ENCODE peak calls at places on chromosomes 2 and 18, in seven cellular contexts. O is PC-3; N is heart left ventricle; H is tibial artery; Y is CD4-positive, CD25-positive, alpha-beta regulatory T cell; R is breast epithelium; F is suprapubic skin. D is an unnamed sample.
A peak's percentile ranks its signal among the peaks of the same experiment; 100 is the strongest.

GRCh38 chr18:32208012-32208411 is 18.2 kb downstream of the MEP1B start:
- DNase-seq in Y (no peak), H (no peak), N (no peak), R (no peak), O (no peak), F (no peak), D (no peak)

GRCh38 chr2:20421988-20422678 is 24.7 kb upstream of the RHOB start:
- DNase-seq in R (peak; percentile 96), Y (no peak), F (peak; percentile 95), H (peak; percentile 99), N (peak; percentile 95), O (peak; percentile 95), D (peak; percentile 95)

GRCh38 chr2:47785986-47786385 is 3.0 kb downstream of the MSH6 start:
- DNase-seq in Y (no peak), N (no peak), R (no peak), O (no peak), H (no peak), F (no peak), D (no peak)

GRCh38 chr2:47721296-47721695 is 61.6 kb upstream of the MSH6 start:
- DNase-seq in R (no peak), H (no peak), F (no peak), O (no peak), Y (no peak), N (no peak), D (no peak)

GRCh38 chr2:39107156-39107555 is 13.7 kb downstream of the SOS1 start:
- DNase-seq in H (no peak), Y (no peak), R (no peak), O (no peak), F (no peak), N (no peak), D (no peak)

GRCh38 chr2:240131296-240131695 is 4.8 kb downstream of the COPS9 start:
- DNase-seq in O (no peak), R (no peak), N (no peak), F (peak; percentile 48), Y (no peak), H (peak; percentile 57), D (peak; percentile 26)

GRCh38 chr2:144102386-144102785 is 417.5 kb downstream of the ZEB2 start:
- DNase-seq in N (no peak), O (no peak), H (no peak), F (no peak), Y (no peak), R (no peak), D (no peak)

GRCh38 chr2:162057426-162057825 is 16.6 kb downstream of the DPP4 start:
- DNase-seq in Y (no peak), H (no peak), O (no peak), F (no peak), R (no peak), N (no peak), D (no peak)

GRCh38 chr2:27753744-27754588 is 17.6 kb upstream of the MRPL33 start:
- DNase-seq in R (peak; percentile 76), F (peak; percentile 81), H (peak; percentile 85), Y (peak; percentile 55), O (peak; percentile 89), N (peak; percentile 82), D (peak; percentile 83)

GRCh38 chr2:190470256-190470826 is 62.2 kb downstream of the MFSD6 start:
- DNase-seq in O (no peak), Y (no peak), R (no peak), H (no peak), N (no peak), F (no peak), D (no peak)

GRCh38 chr18:41096504-41096903 is 858.5 kb upstream of the PIK3C3 start:
- DNase-seq in O (peak; percentile 37), R (no peak), N (no peak), H (no peak), F (no peak), Y (no peak), D (no peak)

GRCh38 chr2:241608881-241609280 is 28.1 kb downstream of the THAP4 start:
- DNase-seq in H (no peak), R (no peak), N (no peak), Y (no peak), F (no peak), O (no peak), D (no peak)

GRCh38 chr2:238644095-238645081 is 203.5 kb upstream of the TWIST2 start:
- DNase-seq in N (no peak), O (peak; percentile 77), Y (no peak), R (no peak), H (no peak), F (peak; percentile 70), D (no peak)

GRCh38 chr2:184890311-184890710 is 292.0 kb downstream of the ZNF804A start:
- DNase-seq in R (no peak), F (no peak), N (no peak), H (no peak), O (no peak), Y (no peak), D (no peak)

GRCh38 chr2:10137053-10137843 is 14.7 kb downstream of the RRM2 start:
- DNase-seq in O (no peak), H (no peak), F (peak; percentile 44), Y (no peak), R (no peak), N (no peak), D (no peak)

GRCh38 chr2:231632559-231633142 is 40.0 kb downstream of the TEX44 start:
- DNase-seq in H (no peak), R (no peak), Y (no peak), F (no peak), N (no peak), O (no peak), D (no peak)

GRCh38 chr2:33146112-33146511 is 199.4 kb downstream of the LTBP1 start:
- DNase-seq in N (no peak), F (no peak), R (no peak), O (no peak), H (no peak), Y (no peak), D (no peak)

GRCh38 chr2:221562226-221562625 is 9.9 kb downstream of the EPHA4 start:
- DNase-seq in H (no peak), O (no peak), R (no peak), Y (no peak), F (no peak), N (no peak), D (no peak)

GRCh38 chr2:217219141-217219505 is 359.3 kb upstream of the TNP1 start:
- DNase-seq in R (no peak), N (no peak), F (no peak), H (no peak), Y (no peak), O (no peak), D (no peak)

GRCh38 chr2:217220228-217221013 is 360.6 kb upstream of the TNP1 start:
- DNase-seq in R (no peak), O (no peak), F (no peak), H (no peak), N (no peak), Y (no peak), D (no peak)

GRCh38 chr2:217222511-217222910 is 362.6 kb upstream of the TNP1 start:
- DNase-seq in Y (no peak), H (no peak), N (no peak), R (no peak), F (no peak), O (no peak), D (no peak)

GRCh38 chr2:217225596-217225995 is 365.7 kb upstream of the TNP1 start:
- DNase-seq in Y (no peak), O (no peak), R (no peak), H (no peak), F (no peak), N (no peak), D (no peak)

GRCh38 chr2:217223222-217223930 is 363.5 kb upstream of the TNP1 start:
- DNase-seq in R (no peak), F (no peak), N (no peak), H (no peak), O (peak; percentile 92), Y (no peak), D (no peak)
- H3K4me3 ChIP-seq in R (no peak overlapping the region), F (no peak overlapping the region), N (no peak overlapping the region), H (no peak overlapping the region), O (peak overlapping the region; percentile 14), Y (no peak overlapping the region), D (no peak overlapping the region)

DNA sequence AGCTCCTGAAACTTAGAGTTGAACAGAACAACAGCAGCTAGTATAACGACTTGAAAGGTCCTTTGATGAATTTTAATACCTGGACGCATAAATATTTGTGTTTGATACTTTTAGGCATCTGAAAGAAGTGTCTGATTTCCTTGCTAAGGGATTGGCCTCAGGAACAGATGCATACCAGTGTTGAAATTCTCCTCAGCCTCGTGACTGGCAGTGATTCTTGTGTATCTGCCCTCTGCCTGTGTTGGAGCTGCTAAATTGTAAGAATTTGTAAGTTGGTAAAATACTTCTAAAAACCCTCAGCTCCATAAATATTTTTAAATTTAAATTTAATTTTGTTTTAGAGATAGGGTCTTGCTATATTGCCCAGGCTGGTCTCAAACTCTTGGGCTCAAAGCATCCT is 22.4 kb upstream of the SCYGR1 start:
- DNase-seq in Y (no peak), H (no peak), F (no peak), N (no peak), O (no peak), R (no peak), D (no peak)
- H3K4me1 ChIP-seq in Y (peaks cover 4% of the 10 kb centered on the region), H (no peaks in the 10 kb centered on the region), F (peaks cover 34% of the 10 kb centered on the region), N (peaks cover 16% of the 10 kb centered on the region), O (peaks cover 20% of the 10 kb centered on the region), R (no peaks in the 10 kb centered on the region), D (peaks cover 15% of the 10 kb centered on the region)

GRCh38 chr2:86301010-86301409 is 36.4 kb downstream of the REEP1 start:
- DNase-seq in F (peak; percentile 8), O (no peak), Y (no peak), H (no peak), N (no peak), R (no peak), D (no peak)

GRCh38 chr2:86304416-86304815 is 33.0 kb downstream of the REEP1 start:
- DNase-seq in O (no peak), N (no peak), R (no peak), F (peak; percentile 32), H (no peak), Y (no peak), D (no peak)

GRCh38 chr2:86301711-86302202 is 35.7 kb downstream of the REEP1 start:
- DNase-seq in Y (no peak), R (no peak), F (peak; percentile 55), O (no peak), H (no peak), N (no peak), D (no peak)

GRCh38 chr2:86300496-86300895 is 36.9 kb downstream of the REEP1 start:
- DNase-seq in Y (no peak), O (no peak), R (no peak), F (peak; percentile 13), H (no peak), N (no peak), D (no peak)

GRCh38 chr2:86302320-86302719 is 35.1 kb downstream of the REEP1 start:
- DNase-seq in R (no peak), O (no peak), Y (no peak), H (no peak), F (no peak), N (no peak), D (no peak)
- H3K27ac ChIP-seq in R (no peak overlapping the region), O (no peak overlapping the region), Y (no peak overlapping the region), H (no peak overlapping the region), F (no peak overlapping the region), N (peak overlapping the region; percentile 76), D (no peak overlapping the region)

DNA sequence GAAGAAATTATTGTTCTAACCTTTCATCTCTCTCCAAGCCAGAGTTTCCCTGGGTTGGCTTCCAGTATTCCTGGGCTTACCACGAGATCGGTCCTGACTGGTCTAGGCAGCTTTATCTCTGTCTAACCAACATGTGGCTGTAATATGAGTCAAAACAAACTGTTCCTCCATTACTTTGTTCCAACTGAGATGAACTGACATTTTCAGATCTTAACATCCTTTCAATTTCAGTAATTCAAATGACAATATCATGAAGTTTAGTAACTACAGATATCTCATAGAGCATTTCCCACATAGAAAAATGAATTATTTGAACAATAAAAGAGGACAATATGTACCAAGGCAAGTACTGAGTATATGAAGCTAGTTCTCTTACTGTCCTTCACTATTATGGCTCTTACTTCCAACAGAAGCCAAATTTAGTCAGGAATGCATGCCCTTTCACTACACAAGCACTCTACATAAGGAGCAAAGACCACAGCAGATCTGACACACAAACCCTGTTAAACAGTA is 15.5 kb downstream of the SLC25A12 start:
- DNase-seq in F (no peak), Y (no peak), O (no peak), R (no peak), H (no peak), N (peak; percentile 43), D (no peak)
- H3K4me3 ChIP-seq in F (no peak overlapping the region), Y (no peak overlapping the region), O (no peak overlapping the region), R (no peak overlapping the region), H (no peak overlapping the region), N (no peak overlapping the region), D (no peak overlapping the region)